ENCODE peak calls at places on chromosomes 3 and 15, in seven cellular contexts. Z, J, R, A, C, M and S are unnamed samples.

GRCh38 chr15:38707802-38708671 is 143.4 kb upstream of the RASGRP1 start:
- DNase-seq in Z (no peak), R (peak), J (peak), M (no peak), C (no peak), A (peak), S (peak)

GRCh38 chr15:81763304-81763703 is 282.5 kb downstream of the MEX3B start:
- DNase-seq in J (no peak), C (no peak), A (no peak), Z (no peak), M (no peak), R (no peak), S (no peak)

GRCh38 chr15:43998607-43999006 is 171.8 kb downstream of the WDR76 start:
- DNase-seq in Z (no peak), R (peak), A (peak), J (peak), C (peak), M (no peak), S (no peak)

GRCh38 chr15:60899322-60899966 is 329.7 kb downstream of the RORA start:
- DNase-seq in C (no peak), Z (peak), R (no peak), M (no peak), J (no peak), A (no peak), S (no peak)

GRCh38 chr3:30440880-30441279 is 165.5 kb upstream of the TGFBR2 start:
- DNase-seq in A (no peak), J (peak), M (no peak), C (no peak), R (no peak), Z (no peak), S (no peak)

GRCh38 chr15:62933388-62933787 is 109.2 kb upstream of the TPM1 start:
- DNase-seq in J (no peak), R (no peak), Z (no peak), M (no peak), A (peak), C (no peak), S (no peak)

GRCh38 chr3:152267319-152267689 is 1.4 kb upstream of the MBNL1 start:
- DNase-seq in R (no peak), C (no peak), Z (no peak), A (no peak), M (no peak), J (no peak), S (peak)

GRCh38 chr3:192168202-192168601 is 559.1 kb downstream of the FGF12 start:
- DNase-seq in A (no peak), R (no peak), C (no peak), J (no peak), M (no peak), Z (no peak), S (no peak)

GRCh38 chr3:10929978-10930620 is 62.4 kb upstream of the SLC6A1 start:
- DNase-seq in M (peak), A (no peak), R (no peak), C (no peak), Z (no peak), J (no peak), S (no peak)

GRCh38 chr15:49620174-49620573 is 444 bp downstream of the FAM227B start:
- DNase-seq in J (peak), Z (no peak), C (no peak), R (peak), A (peak), M (no peak), S (peak)

GRCh38 chr15:90013503-90013937 is 12.4 kb downstream of the ZNF710 start:
- DNase-seq in A (no peak), Z (no peak), M (peak), R (no peak), J (no peak), C (no peak), S (no peak)

GRCh38 chr3:60189304-60189703 is 1061.9 kb downstream of the FHIT start:
- DNase-seq in J (no peak), A (no peak), C (no peak), R (no peak), Z (no peak), M (no peak), S (no peak)

GRCh38 chr15:96502196-96502595 is 171.7 kb downstream of the NR2F2 start:
- DNase-seq in C (peak), A (no peak), M (no peak), Z (no peak), J (no peak), R (no peak), S (no peak)

GRCh38 chr3:35394400-35394799 is 244.9 kb upstream of the ARPP21 start:
- DNase-seq in M (no peak), A (no peak), Z (no peak), C (no peak), J (no peak), R (no peak), S (no peak)

GRCh38 chr15:99016680-99017321 is 9.2 kb upstream of the PGPEP1L start:
- DNase-seq in A (peak), Z (no peak), J (no peak), R (peak), M (peak), C (peak), S (no peak)

GRCh38 chr3:118927449-118927848 is 107.2 kb downstream of the IGSF11 start:
- DNase-seq in A (no peak), C (no peak), J (no peak), M (no peak), Z (no peak), R (no peak), S (no peak)

GRCh38 chr3:100075731-100076543 is 38.4 kb downstream of the FILIP1L start:
- DNase-seq in A (no peak), J (no peak), M (no peak), Z (no peak), C (no peak), R (no peak), S (peak)

GRCh38 chr3:11495948-11496557 is 147.7 kb downstream of the VGLL4 start:
- DNase-seq in R (no peak), A (no peak), M (no peak), C (no peak), J (no peak), Z (no peak), S (no peak)

GRCh38 chr3:152071924-152072323 is 196.8 kb upstream of the MBNL1 start:
- DNase-seq in A (peak), Z (no peak), M (no peak), J (no peak), R (peak), C (no peak), S (peak)

GRCh38 chr3:53122255-53122932 is 7.8 kb downstream of the RFT1 start:
- DNase-seq in R (no peak), J (no peak), A (no peak), Z (no peak), C (no peak), M (no peak), S (peak)

GRCh38 chr3:119352863-119353527 is 58.8 kb downstream of the ARHGAP31 start:
- DNase-seq in R (peak), C (no peak), J (peak), A (peak), M (no peak), Z (no peak), S (peak)

GRCh38 chr3:72488736-72489030 is 359.6 kb downstream of the SHQ1 start:
- DNase-seq in Z (no peak), C (no peak), J (peak), R (no peak), M (no peak), A (peak), S (no peak)

GRCh38 chr3:106473576-106474506 is 605.0 kb upstream of the CBLB start:
- DNase-seq in J (no peak), A (no peak), R (no peak), M (no peak), C (no peak), Z (no peak), S (no peak)

GRCh38 chr3:105354429-105354828 is 12.3 kb upstream of the ALCAM start:
- DNase-seq in J (no peak), A (no peak), R (no peak), Z (no peak), C (no peak), M (no peak), S (no peak)

GRCh38 chr3:49554639-49555265 is 475 bp downstream of the BSN start:
- DNase-seq in Z (peak), M (peak), R (no peak), C (no peak), J (peak), A (peak), S (peak)

GRCh38 chr15:100559330-100559729 is 30.6 kb upstream of the CERS3 start:
- DNase-seq in A (peak), R (peak), J (peak), C (no peak), Z (no peak), M (peak), S (no peak)

GRCh38 chr15:71806452-71806931 is 3.9 kb upstream of the NR2E3 start:
- DNase-seq in A (peak), R (peak), Z (no peak), M (no peak), J (peak), C (no peak), S (no peak)

GRCh38 chr3:195823998-195824397 is 12.3 kb upstream of the MUC4 start:
- DNase-seq in M (no peak), R (no peak), Z (no peak), A (no peak), C (no peak), J (no peak), S (no peak)

GRCh38 chr3:3086239-3086638 is 23.9 kb downstream of the IL5RA start:
- DNase-seq in R (no peak), A (no peak), Z (no peak), M (no peak), J (no peak), C (no peak), S (no peak)

GRCh38 chr15:94266000-94266399 is 34.6 kb downstream of the MCTP2 start:
- DNase-seq in M (no peak), C (no peak), Z (no peak), A (peak), R (no peak), J (no peak), S (no peak)

GRCh38 chr15:96108405-96108804 is 222.1 kb upstream of the NR2F2 start:
- DNase-seq in M (no peak), J (no peak), R (no peak), A (no peak), C (no peak), Z (no peak), S (no peak)

GRCh38 chr15:51718199-51718598 is 19.3 kb downstream of the LYSMD2 start:
- DNase-seq in C (no peak), Z (no peak), A (no peak), J (no peak), M (no peak), R (no peak), S (no peak)

GRCh38 chr3:145807990-145808389 is 353.0 kb downstream of the PLOD2 start:
- DNase-seq in Z (no peak), A (peak), R (peak), J (no peak), M (no peak), C (no peak), S (no peak)

GRCh38 chr3:53938645-53939044 is 47.0 kb upstream of the SELENOK start:
- DNase-seq in C (no peak), A (peak), J (peak), Z (no peak), M (no peak), R (peak), S (peak)

GRCh38 chr15:99984491-99985243 is 251.4 kb upstream of the LYSMD4 start:
- DNase-seq in J (no peak), M (no peak), R (no peak), Z (no peak), A (no peak), C (no peak), S (no peak)

GRCh38 chr3:71652786-71653419 is 69.4 kb upstream of the FOXP1 start:
- DNase-seq in C (no peak), R (peak), Z (no peak), M (no peak), J (peak), A (peak), S (peak)

GRCh38 chr3:15207836-15208504 is 1.9 kb downstream of the CAPN7 start:
- DNase-seq in Z (no peak), R (no peak), M (no peak), C (no peak), J (no peak), A (peak), S (peak)

GRCh38 chr3:52313774-52314188 is 2.3 kb upstream of the DNAH1 start:
- DNase-seq in C (no peak), Z (peak), M (no peak), R (peak), J (peak), A (peak), S (no peak)

DNA sequence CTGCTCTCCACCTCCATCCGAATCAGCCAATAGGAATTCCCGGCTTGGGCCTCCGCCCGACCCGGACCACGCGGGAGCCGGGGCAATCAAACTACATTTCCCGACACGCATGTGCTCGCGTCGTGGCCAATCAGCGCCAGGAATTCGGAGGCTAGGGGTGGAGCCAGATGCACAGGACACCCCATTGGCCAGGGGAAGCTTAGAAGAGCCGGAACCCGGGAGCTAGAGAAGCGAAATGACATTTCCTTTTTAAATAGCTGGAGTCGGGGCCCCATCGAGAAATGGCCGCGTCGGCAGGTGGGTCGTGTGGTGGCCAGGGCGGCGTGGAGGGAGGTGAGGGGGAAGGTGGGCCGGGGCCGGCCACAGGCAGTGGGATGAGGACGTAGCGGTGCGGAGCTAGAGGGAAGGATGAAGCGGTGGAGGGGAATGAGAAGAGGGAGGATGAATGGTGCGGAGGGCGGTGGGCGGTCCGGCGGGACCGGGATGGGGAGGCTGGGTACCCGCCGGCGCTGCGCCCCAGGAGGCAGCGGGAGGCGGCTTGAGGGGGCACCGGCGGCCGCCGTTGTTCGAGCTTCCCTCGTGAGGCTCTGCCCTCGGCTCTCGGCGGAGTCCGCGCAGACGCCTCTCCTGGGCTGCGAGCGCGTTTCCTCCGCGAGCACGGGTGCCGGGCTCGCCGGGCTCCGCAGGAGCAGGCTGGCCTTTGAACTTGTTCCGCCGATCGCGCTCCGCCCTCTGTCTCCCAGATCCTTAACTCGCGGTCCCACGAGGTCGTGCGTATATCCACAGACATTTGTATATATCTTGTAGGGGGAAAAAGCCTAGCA is at the start of gene KBTBD8:
- DNase-seq in J (peak), Z (peak), A (peak), M (peak), C (peak), R (peak), S (peak)
- TF ChIP-seq POLR2A in J (peak), Z (peak), A (peak), M (no peak), C (no peak), R (peak), S (peak)

DNA sequence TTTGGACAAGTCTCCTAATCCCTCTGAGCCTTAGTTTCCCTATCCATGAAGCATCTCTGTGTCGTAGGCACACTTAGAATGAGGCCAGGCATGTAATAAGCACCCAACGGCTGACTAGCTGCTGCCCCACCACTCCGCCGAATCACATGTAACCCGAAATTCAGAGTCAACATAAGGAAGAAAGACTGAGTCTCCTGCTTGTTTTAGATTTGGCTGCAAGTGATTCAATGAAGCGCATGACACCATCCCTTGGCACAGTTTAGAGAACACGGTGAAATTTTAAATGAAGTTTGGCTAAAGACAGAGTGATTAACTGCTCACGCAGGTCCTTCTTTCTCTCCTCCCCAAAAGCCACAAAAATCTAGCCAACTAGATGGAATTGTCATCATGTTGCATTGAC is 279.2 kb downstream of the TLE3 start:
- DNase-seq in Z (no peak), M (no peak), R (no peak), A (no peak), C (no peak), J (no peak), S (no peak)
- TF ChIP-seq POLR2A in Z (no peak), M (no peak), R (no peak), A (no peak), C (no peak), J (no peak), S (no peak)

GRCh38 chr15:80695099-80695910 is at the start of gene ABHD17C:
- DNase-seq in A (peak), M (peak), J (peak), C (no peak), Z (peak), R (peak), S (peak)
- TF ChIP-seq POLR2A in A (no peak), M (no peak), J (peak), C (no peak), Z (no peak), R (peak), S (no peak)

GRCh38 chr3:197297476-197298340 is 704 bp downstream of the DLG1 start:
- DNase-seq in J (peak), C (peak), R (peak), A (peak), Z (peak), M (peak), S (peak)
- TF ChIP-seq POLR2A in J (no peak), C (no peak), R (peak), A (peak), Z (no peak), M (no peak), S (no peak)

GRCh38 chr3:120742198-120743080 is at the start of the genes GTF2E1 and RABL3:
- DNase-seq in A (peak), R (peak), M (peak), J (peak), C (peak), Z (peak), S (peak)
- TF ChIP-seq POLR2A in A (peak), R (peak), M (no peak), J (peak), C (no peak), Z (peak), S (peak)

GRCh38 chr3:50611464-50612233 is at the start of gene CISH:
- DNase-seq in R (peak), A (peak), J (peak), C (peak), Z (peak), M (peak), S (peak)
- TF ChIP-seq POLR2A in R (peak), A (peak), J (peak), C (peak), Z (peak), M (no peak), S (peak)